ENCODE peak calls at places on chromosome 3, in eight cellular contexts. W is left cardiac atrium, Q is AG09319, N is NCI-H1694, P is ELF-1, B is left ventricle myocardium inferior, V is HEK293T, F is nephron progenitor cell. C is an unnamed sample.

GRCh38 chr3:104190681-104191080 is 1176.0 kb upstream of the ALCAM start:
- DNase-seq in W (no peak), N (no peak), F (no peak), B (no peak), P (peak), Q (no peak), V (no peak), C (no peak)

GRCh38 chr3:134299185-134299887 is 48.7 kb upstream of the RYK start:
- DNase-seq in P (no peak), W (no peak), Q (no peak), N (no peak), B (no peak), V (no peak), F (no peak), C (no peak)

GRCh38 chr3:33389908-33390307 is 50.3 kb downstream of the UBP1 start:
- DNase-seq in N (no peak), V (no peak), Q (no peak), W (no peak), F (no peak), P (no peak), B (no peak), C (no peak)

GRCh38 chr3:143326983-143327382 is 207.4 kb downstream of the CHST2 start:
- DNase-seq in B (no peak), F (no peak), V (no peak), P (no peak), Q (no peak), N (no peak), W (no peak), C (no peak)

GRCh38 chr3:55482496-55483195 is 4.5 kb downstream of the WNT5A start:
- DNase-seq in P (peak), V (no peak), F (peak), B (no peak), W (no peak), N (no peak), Q (no peak), C (no peak)

GRCh38 chr3:82000773-82001172 is 239.3 kb upstream of the GBE1 start:
- DNase-seq in W (no peak), Q (no peak), N (no peak), B (no peak), V (no peak), P (peak), F (no peak), C (no peak)

GRCh38 chr3:15493436-15493835 is 28.1 kb downstream of the COLQ start:
- DNase-seq in N (no peak), B (no peak), V (no peak), W (no peak), Q (no peak), F (no peak), P (no peak), C (no peak)

GRCh38 chr3:69439683-69440270 is 53.9 kb upstream of the FRMD4B start:
- DNase-seq in W (no peak), F (no peak), B (no peak), Q (no peak), V (no peak), N (no peak), P (no peak), C (no peak)

GRCh38 chr3:144187531-144188230 is 216.1 kb downstream of the DIPK2A start:
- DNase-seq in Q (peak), N (peak), W (no peak), P (no peak), B (no peak), V (no peak), F (no peak), C (no peak)

GRCh38 chr3:151697496-151697895 is 36.2 kb upstream of the AADACL2 start:
- DNase-seq in V (no peak), F (no peak), Q (no peak), P (no peak), W (no peak), N (no peak), B (no peak), C (no peak)

GRCh38 chr3:171055336-171056178 is 29.0 kb upstream of the SLC2A2 start:
- DNase-seq in N (no peak), W (no peak), Q (no peak), V (no peak), F (no peak), P (no peak), B (no peak), C (no peak)

GRCh38 chr3:150077107-150077506 is 106.4 kb upstream of the PFN2 start:
- DNase-seq in W (no peak), B (no peak), N (no peak), F (no peak), V (no peak), P (no peak), Q (no peak), C (no peak)

GRCh38 chr3:8624612-8625011 is 20.0 kb downstream of the SSUH2 start:
- DNase-seq in Q (no peak), F (no peak), B (no peak), W (no peak), P (no peak), N (no peak), V (no peak), C (no peak)

GRCh38 chr3:187044206-187044605 is 95.1 kb downstream of the RPL39L start:
- DNase-seq in P (no peak), W (no peak), B (peak), F (no peak), Q (no peak), V (no peak), N (no peak), C (no peak)

GRCh38 chr3:134066539-134067310 is 37.0 kb upstream of the SLCO2A1 start:
- DNase-seq in V (no peak), Q (no peak), F (no peak), W (peak), B (no peak), N (no peak), P (no peak), C (no peak)

GRCh38 chr3:45043715-45044299 is 17.7 kb downstream of the CLEC3B start:
- DNase-seq in B (no peak), V (no peak), F (no peak), W (no peak), Q (peak), N (no peak), P (no peak), C (no peak)

GRCh38 chr3:61224823-61225222 is 26.4 kb downstream of the FHIT start:
- DNase-seq in B (no peak), P (no peak), F (no peak), W (no peak), Q (no peak), V (no peak), N (no peak), C (no peak)

GRCh38 chr3:41997702-41998551 is 36.0 kb upstream of the ULK4 start:
- DNase-seq in B (no peak), V (peak), F (peak), W (no peak), Q (no peak), P (peak), N (no peak), C (no peak)

GRCh38 chr3:83482402-83482801 is 1476.4 kb upstream of the CADM2 start:
- DNase-seq in B (no peak), W (no peak), Q (no peak), V (no peak), P (no peak), N (no peak), F (no peak), C (no peak)

GRCh38 chr3:59783468-59783988 is 733.7 kb upstream of the CFAP20DC start:
- DNase-seq in F (no peak), Q (no peak), N (no peak), P (no peak), V (no peak), W (no peak), B (no peak), C (peak)

GRCh38 chr3:195240171-195240701 is 30.7 kb downstream of the XXYLT1 start:
- DNase-seq in W (peak), B (peak), N (no peak), F (no peak), P (no peak), Q (no peak), V (no peak), C (no peak)